ENCODE peak calls at places on chromosomes 3 and 15, in six cellular contexts. Q, K, T, E, I and Y are unnamed samples.

GRCh38 chr3:146142757-146143156 is 18.2 kb downstream of the PLOD2 start:
- DNase-seq in Q (peak; percentile 62), K (no peak), T (peak; percentile 79), E (no peak), I (no peak), Y (no peak)

GRCh38 chr3:52176951-52177700 is 20.8 kb upstream of the ALAS1 start:
- DNase-seq in Q (no peak), K (no peak), T (no peak), E (peak; percentile 72), I (peak; percentile 57), Y (no peak)

GRCh38 chr15:49675051-49675450 is 54.2 kb downstream of the DTWD1 start:
- DNase-seq in Q (peak; percentile 92), K (no peak), T (peak; percentile 72), E (no peak), I (no peak), Y (peak; percentile 67)

GRCh38 chr15:63212050-63212973 is 22.9 kb downstream of the RAB8B start:
- DNase-seq in Q (peak; percentile 64), K (no peak), T (peak; percentile 74), E (no peak), I (no peak), Y (peak; percentile 70)

GRCh38 chr15:31752363-31752762 is 278.0 kb upstream of the CHRNA7 start:
- DNase-seq in Q (peak; percentile 38), K (no peak), T (peak; percentile 33), E (no peak), I (no peak), Y (no peak)

GRCh38 chr15:40927497-40928346 is 1.4 kb upstream of the DLL4 start:
- DNase-seq in Q (no peak), K (no peak), T (no peak), E (no peak), I (no peak), Y (no peak)

GRCh38 chr3:187955076-187955952 is 198.6 kb upstream of the LPP start:
- DNase-seq in Q (peak; percentile 78), K (peak; percentile 52), T (peak; percentile 99), E (no peak), I (no peak), Y (peak; percentile 82)

GRCh38 chr15:82183121-82184031 is 79.2 kb downstream of the EFL1 start:
- DNase-seq in Q (no peak), K (peak; percentile 76), T (peak; percentile 89), E (no peak), I (no peak), Y (peak; percentile 47)

GRCh38 chr3:16885588-16885903 is 791 bp downstream of the PLCL2 start:
- DNase-seq in Q (no peak), K (no peak), T (no peak), E (no peak), I (no peak), Y (no peak)

GRCh38 chr15:40930430-40931299 is 1.5 kb downstream of the DLL4 start:
- DNase-seq in Q (peak; percentile 55), K (no peak), T (peak; percentile 36), E (no peak), I (peak; percentile 59), Y (no peak)

GRCh38 chr3:69815959-69816358 is 76.7 kb downstream of the MITF start:
- DNase-seq in Q (peak; percentile 3), K (no peak), T (no peak), E (no peak), I (no peak), Y (no peak)

GRCh38 chr3:133821767-133822638 is 16.4 kb downstream of the SRPRB start:
- DNase-seq in Q (peak; percentile 77), K (no peak), T (peak; percentile 70), E (peak; percentile 88), I (no peak), Y (peak; percentile 10)

GRCh38 chr15:85692873-85693272 is 101.9 kb downstream of the KLHL25 start:
- DNase-seq in Q (no peak), K (no peak), T (no peak), E (peak; percentile 35), I (no peak), Y (no peak)

GRCh38 chr3:53102601-53103147 is 27.6 kb downstream of the RFT1 start:
- DNase-seq in Q (no peak), K (no peak), T (peak; percentile 53), E (no peak), I (no peak), Y (no peak)

GRCh38 chr15:101288905-101289513 is 6.0 kb downstream of the SNRPA1 start:
- DNase-seq in Q (peak; percentile 70), K (no peak), T (peak; percentile 73), E (no peak), I (no peak), Y (no peak)

GRCh38 chr15:57510647-57511046 is 81.1 kb upstream of the MYZAP start:
- DNase-seq in Q (no peak), K (no peak), T (peak; percentile 91), E (peak; percentile 84), I (no peak), Y (peak; percentile 18)

GRCh38 chr3:41705893-41706292 is 256.0 kb downstream of the ULK4 start:
- DNase-seq in Q (no peak), K (no peak), T (no peak), E (no peak), I (no peak), Y (no peak)

GRCh38 chr3:152060701-152061100 is 187.3 kb downstream of the SUCNR1 start:
- DNase-seq in Q (no peak), K (no peak), T (no peak), E (no peak), I (no peak), Y (no peak)

GRCh38 chr3:115790759-115791158 is 167.4 kb downstream of the GAP43 start:
- DNase-seq in Q (peak; percentile 98), K (peak; percentile 90), T (peak; percentile 97), E (no peak), I (no peak), Y (peak; percentile 80)

GRCh38 chr3:27319847-27320526 is 49.2 kb downstream of the NEK10 start:
- DNase-seq in Q (no peak), K (no peak), T (no peak), E (peak; percentile 32), I (no peak), Y (no peak)

GRCh38 chr15:78072080-78072892 is 5.2 kb downstream of the TBC1D2B start:
- DNase-seq in Q (peak; percentile 45), K (peak; percentile 90), T (peak; percentile 99), E (no peak), I (no peak), Y (peak; percentile 81)

GRCh38 chr15:44692659-44693058 is 18.5 kb downstream of the PATL2 start:
- DNase-seq in Q (no peak), K (no peak), T (no peak), E (no peak), I (no peak), Y (no peak)

GRCh38 chr15:67006089-67007065 is 59.0 kb upstream of the SMAD3 start:
- DNase-seq in Q (peak; percentile 55), K (no peak), T (peak; percentile 36), E (no peak), I (no peak), Y (no peak)

GRCh38 chr15:32867313-32867626 is 149.5 kb downstream of the GREM1 start:
- DNase-seq in Q (peak; percentile 85), K (peak; percentile 71), T (peak; percentile 90), E (no peak), I (no peak), Y (peak; percentile 72)

GRCh38 chr3:147672436-147672835 is 263.3 kb downstream of the ZIC1 start:
- DNase-seq in Q (no peak), K (no peak), T (no peak), E (no peak), I (no peak), Y (no peak)

GRCh38 chr3:162740941-162741596 is 1244.5 kb downstream of the OTOL1 start:
- DNase-seq in Q (no peak), K (no peak), T (no peak), E (no peak), I (no peak), Y (no peak)

GRCh38 chr3:16205156-16205870 is 30.8 kb downstream of the GALNT15 start:
- DNase-seq in Q (peak; percentile 85), K (no peak), T (no peak), E (no peak), I (no peak), Y (peak; percentile 80)

GRCh38 chr15:98703291-98703690 is 55.0 kb downstream of the IGF1R start:
- DNase-seq in Q (no peak), K (no peak), T (no peak), E (no peak), I (no peak), Y (no peak)

GRCh38 chr3:127761101-127761802 is 61.1 kb downstream of the MGLL start:
- DNase-seq in Q (no peak), K (no peak), T (no peak), E (no peak), I (peak; percentile 70), Y (no peak)
- TF ChIP-seq CTCF in Q (no peak), K (no peak), T (peak; percentile 19), E (no peak), I (no peak), Y (peak; percentile 1)

DNA sequence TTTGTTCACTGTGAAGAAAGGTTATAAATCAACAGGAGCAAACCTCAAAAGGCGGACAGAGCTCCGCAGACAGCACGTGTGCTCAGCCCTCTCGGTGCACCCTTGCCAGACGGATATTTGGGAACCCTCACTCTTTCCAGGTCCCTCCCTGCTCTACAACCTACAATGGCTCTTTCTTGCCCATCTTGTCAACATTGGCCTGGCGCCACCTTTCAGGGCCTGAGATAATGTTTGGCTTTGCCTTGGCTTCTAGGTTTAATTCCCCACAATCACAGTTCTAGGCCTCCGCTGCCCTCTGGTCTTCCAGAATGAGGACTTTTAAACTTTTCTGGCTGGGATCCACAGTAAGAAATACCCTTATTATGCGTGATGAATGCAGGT is 21.9 kb downstream of the THSD4 start:
- DNase-seq in Q (no peak), K (no peak), T (no peak), E (peak; percentile 83), I (no peak), Y (no peak)
- H3K4me3 ChIP-seq in Q (no peak overlapping the region), K (no peak overlapping the region), T (no peak overlapping the region), E (no peak overlapping the region), I (no peak overlapping the region), Y (no peak overlapping the region)

GRCh38 chr15:92899910-92900711 is at the start of gene CHD2:
- DNase-seq in Q (peak; percentile 91), K (no peak), T (peak; percentile 91), E (peak; percentile 86), I (no peak), Y (peak; percentile 48)
- TF ChIP-seq CTCF in Q (no peak), K (no peak), T (no peak), E (no peak), I (no peak), Y (no peak)

GRCh38 chr15:39665629-39666245 is 84.9 kb downstream of the THBS1 start:
- DNase-seq in Q (no peak), K (no peak), T (no peak), E (no peak), I (no peak), Y (no peak)
- H3K4me3 ChIP-seq in Q (no peak overlapping the region), K (no peak overlapping the region), T (no peak overlapping the region), E (no peak overlapping the region), I (no peak overlapping the region), Y (no peak overlapping the region)

GRCh38 chr3:108021131-108021530 is 69.7 kb downstream of the CD47 start:
- DNase-seq in Q (no peak), K (no peak), T (no peak), E (no peak), I (no peak), Y (no peak)
- TF ChIP-seq CTCF in Q (no peak), K (no peak), T (no peak), E (no peak), I (no peak), Y (no peak)